ENCODE peak calls at places on chromosomes 2 and 18, in five cellular contexts. One of them, this sample, is unnamed.

GRCh38 chr2:181798022-181798421 is 93.5 kb upstream of the ITPRID2 start:
- DNase-seq in AG04450: no peak
- DNase-seq in sigmoid colon: no peak
- DNase-seq in fibroblast of lung: no peak
- DNase-seq in left ventricle myocardium inferior: no peak
- DNase-seq in this sample: no peak

GRCh38 chr2:138779451-138780440 is at the start of gene NXPH2:
- DNase-seq in AG04450: no peak
- DNase-seq in sigmoid colon: no peak
- DNase-seq in fibroblast of lung: peak
- DNase-seq in left ventricle myocardium inferior: no peak
- DNase-seq in this sample: no peak

GRCh38 chr2:38712871-38713270 is 38.3 kb downstream of the SRSF7 start:
- DNase-seq in AG04450: no peak
- DNase-seq in sigmoid colon: no peak
- DNase-seq in fibroblast of lung: no peak
- DNase-seq in left ventricle myocardium inferior: no peak
- DNase-seq in this sample: no peak

GRCh38 chr18:62717850-62718229 is 2.5 kb downstream of the PHLPP1 start:
- DNase-seq in AG04450: no peak
- DNase-seq in sigmoid colon: no peak
- DNase-seq in fibroblast of lung: peak
- DNase-seq in left ventricle myocardium inferior: no peak
- DNase-seq in this sample: no peak

GRCh38 chr2:100494712-100495111 is 24.4 kb downstream of the NMS start:
- DNase-seq in AG04450: no peak
- DNase-seq in sigmoid colon: no peak
- DNase-seq in fibroblast of lung: no peak
- DNase-seq in left ventricle myocardium inferior: no peak
- DNase-seq in this sample: no peak

GRCh38 chr18:77207540-77207939 is 42.1 kb upstream of the GALR1 start:
- DNase-seq in AG04450: peak
- DNase-seq in sigmoid colon: peak
- DNase-seq in fibroblast of lung: peak
- DNase-seq in left ventricle myocardium inferior: peak
- DNase-seq in this sample: peak

GRCh38 chr2:157747695-157748370 is 119.2 kb upstream of the ACVR1C start:
- DNase-seq in AG04450: peak
- DNase-seq in sigmoid colon: peak
- DNase-seq in fibroblast of lung: peak
- DNase-seq in left ventricle myocardium inferior: peak
- DNase-seq in this sample: peak

GRCh38 chr2:71716697-71717624 is 263.6 kb downstream of the DYSF start:
- DNase-seq in AG04450: peak
- DNase-seq in sigmoid colon: peak
- DNase-seq in fibroblast of lung: peak
- DNase-seq in left ventricle myocardium inferior: peak
- DNase-seq in this sample: peak

GRCh38 chr2:238703436-238703835 is 144.4 kb upstream of the TWIST2 start:
- DNase-seq in AG04450: no peak
- DNase-seq in sigmoid colon: no peak
- DNase-seq in fibroblast of lung: no peak
- DNase-seq in left ventricle myocardium inferior: no peak
- DNase-seq in this sample: no peak

GRCh38 chr2:163657257-163657656 is 78.6 kb downstream of the FIGN start:
- DNase-seq in AG04450: no peak
- DNase-seq in sigmoid colon: no peak
- DNase-seq in fibroblast of lung: no peak
- DNase-seq in left ventricle myocardium inferior: no peak
- DNase-seq in this sample: no peak

GRCh38 chr18:12886498-12887126 is 2.6 kb upstream of the PTPN2 start:
- DNase-seq in AG04450: no peak
- DNase-seq in sigmoid colon: no peak
- DNase-seq in fibroblast of lung: no peak
- DNase-seq in left ventricle myocardium inferior: no peak
- DNase-seq in this sample: no peak

GRCh38 chr2:184444217-184444616 is 154.1 kb upstream of the ZNF804A start:
- DNase-seq in AG04450: no peak
- DNase-seq in sigmoid colon: no peak
- DNase-seq in fibroblast of lung: no peak
- DNase-seq in left ventricle myocardium inferior: no peak
- DNase-seq in this sample: no peak

GRCh38 chr2:241300000-241300399 is 15.5 kb downstream of the HDLBP start:
- DNase-seq in AG04450: no peak
- DNase-seq in sigmoid colon: no peak
- DNase-seq in fibroblast of lung: no peak
- DNase-seq in left ventricle myocardium inferior: no peak
- DNase-seq in this sample: no peak

GRCh38 chr2:138846216-138846821 is 66.1 kb upstream of the NXPH2 start:
- DNase-seq in AG04450: no peak
- DNase-seq in sigmoid colon: no peak
- DNase-seq in fibroblast of lung: peak
- DNase-seq in left ventricle myocardium inferior: no peak
- DNase-seq in this sample: no peak

GRCh38 chr2:70828914-70829824 is 6.4 kb downstream of the CD207 start:
- DNase-seq in AG04450: no peak
- DNase-seq in sigmoid colon: no peak
- DNase-seq in fibroblast of lung: no peak
- DNase-seq in left ventricle myocardium inferior: peak
- DNase-seq in this sample: no peak

GRCh38 chr2:72892506-72893173 is 5.4 kb downstream of the SPR start:
- DNase-seq in AG04450: peak
- DNase-seq in sigmoid colon: peak
- DNase-seq in fibroblast of lung: peak
- DNase-seq in left ventricle myocardium inferior: peak
- DNase-seq in this sample: peak

GRCh38 chr2:207112397-207112796 is 53.4 kb downstream of the KLF7 start:
- DNase-seq in AG04450: no peak
- DNase-seq in sigmoid colon: no peak
- DNase-seq in fibroblast of lung: no peak
- DNase-seq in left ventricle myocardium inferior: no peak
- DNase-seq in this sample: no peak

GRCh38 chr2:234341332-234341985 is 155.4 kb downstream of the ARL4C start:
- DNase-seq in AG04450: no peak
- DNase-seq in sigmoid colon: no peak
- DNase-seq in fibroblast of lung: no peak
- DNase-seq in left ventricle myocardium inferior: no peak
- DNase-seq in this sample: no peak

GRCh38 chr2:95023222-95023597 is 2.3 kb upstream of the MAL start:
- DNase-seq in AG04450: no peak
- DNase-seq in sigmoid colon: no peak
- DNase-seq in fibroblast of lung: no peak
- DNase-seq in left ventricle myocardium inferior: no peak
- DNase-seq in this sample: no peak

GRCh38 chr2:121485039-121485438 is 45.6 kb upstream of the RNU4ATAC start:
- DNase-seq in AG04450: peak
- DNase-seq in sigmoid colon: no peak
- DNase-seq in fibroblast of lung: no peak
- DNase-seq in left ventricle myocardium inferior: no peak
- DNase-seq in this sample: peak

GRCh38 chr2:217573565-217573964 is 429.2 kb downstream of the TNS1 start:
- DNase-seq in AG04450: peak
- DNase-seq in sigmoid colon: no peak
- DNase-seq in fibroblast of lung: peak
- DNase-seq in left ventricle myocardium inferior: no peak
- DNase-seq in this sample: no peak

GRCh38 chr18:9474103-9474982 is 970 bp upstream of the RALBP1 start:
- DNase-seq in AG04450: no peak
- DNase-seq in sigmoid colon: peak
- DNase-seq in fibroblast of lung: no peak
- DNase-seq in left ventricle myocardium inferior: no peak
- DNase-seq in this sample: no peak

GRCh38 chr2:85828725-85829124 is 60.1 kb downstream of the ST3GAL5 start:
- DNase-seq in AG04450: no peak
- DNase-seq in sigmoid colon: no peak
- DNase-seq in fibroblast of lung: peak
- DNase-seq in left ventricle myocardium inferior: no peak
- DNase-seq in this sample: no peak

GRCh38 chr18:67199993-67200617 is 316.4 kb downstream of the DSEL start:
- DNase-seq in AG04450: peak
- DNase-seq in sigmoid colon: no peak
- DNase-seq in fibroblast of lung: peak
- DNase-seq in left ventricle myocardium inferior: no peak
- DNase-seq in this sample: peak

DNA sequence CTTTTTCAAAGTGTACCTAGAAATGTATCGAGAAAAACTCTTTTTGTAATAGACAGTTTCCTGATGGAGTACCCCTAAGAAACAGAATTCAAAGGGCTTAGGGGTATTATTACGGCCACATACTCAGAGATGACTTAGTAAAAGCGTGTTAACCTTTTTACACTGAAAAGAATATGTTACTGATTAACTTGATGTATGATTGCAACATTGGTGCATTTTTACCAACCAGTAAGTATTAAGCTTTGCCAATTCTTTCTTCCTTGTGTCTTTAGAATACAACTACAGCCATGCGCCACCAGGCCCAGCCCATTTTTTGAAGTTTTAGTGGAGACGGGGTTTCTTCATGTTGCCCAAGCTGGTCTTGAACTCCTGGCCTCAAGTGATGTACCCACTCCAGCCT is 1997.0 kb upstream of the LRRTM1 start:
- DNase-seq in AG04450: no peak
- DNase-seq in sigmoid colon: no peak
- DNase-seq in fibroblast of lung: no peak
- DNase-seq in left ventricle myocardium inferior: no peak
- DNase-seq in this sample: no peak
- H3K4me3 ChIP-seq in AG04450: no peak
- H3K4me3 ChIP-seq in sigmoid colon: no peak
- H3K4me3 ChIP-seq in fibroblast of lung: no peak
- H3K4me3 ChIP-seq in left ventricle myocardium inferior: no peak
- H3K4me3 ChIP-seq in this sample: no peak

DNA sequence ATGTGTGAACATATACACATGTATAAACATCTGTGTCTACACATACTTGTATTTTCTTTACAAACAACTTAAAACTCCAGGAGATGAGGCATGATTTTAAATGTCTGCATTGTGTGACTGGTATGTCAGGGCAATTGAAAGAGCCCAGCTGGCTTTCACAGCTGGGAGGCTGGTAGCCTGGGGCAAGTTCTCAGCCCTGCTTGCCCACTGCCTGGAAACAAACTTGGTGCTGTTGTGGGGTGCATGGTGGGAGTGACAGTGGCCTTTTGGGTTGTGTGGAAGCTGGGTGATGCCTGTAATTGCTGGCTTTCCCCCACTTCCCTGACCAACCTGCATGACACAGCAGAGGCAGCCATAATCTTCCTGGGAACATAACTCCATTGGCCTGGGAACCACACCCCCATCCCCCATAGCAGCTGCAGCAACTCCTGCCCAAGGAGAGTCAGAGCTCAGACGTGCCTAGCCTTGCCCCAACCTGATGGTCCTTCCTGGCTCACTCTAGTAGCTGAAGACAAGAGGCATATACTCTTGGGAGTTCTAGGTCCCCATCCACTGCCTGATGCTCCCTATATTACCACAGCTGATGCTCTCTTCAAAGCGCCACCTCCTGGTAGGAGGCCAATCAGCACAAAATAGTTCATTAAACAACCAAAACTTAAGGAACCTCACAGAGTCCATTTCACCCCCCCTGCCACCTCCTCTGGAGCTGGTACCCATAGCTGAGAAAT is 158.4 kb downstream of the CERS6 start:
- DNase-seq in AG04450: no peak
- DNase-seq in sigmoid colon: no peak
- DNase-seq in fibroblast of lung: no peak
- DNase-seq in left ventricle myocardium inferior: no peak
- DNase-seq in this sample: no peak
- TF ChIP-seq CTCF in AG04450: peak
- TF ChIP-seq CTCF in sigmoid colon: no peak
- TF ChIP-seq CTCF in fibroblast of lung: no peak
- TF ChIP-seq CTCF in left ventricle myocardium inferior: no peak
- TF ChIP-seq CTCF in this sample: no peak

GRCh38 chr2:102053096-102053495 is 61.3 kb downstream of the IL1R2 start:
- DNase-seq in AG04450: no peak
- DNase-seq in sigmoid colon: no peak
- DNase-seq in fibroblast of lung: no peak
- DNase-seq in left ventricle myocardium inferior: no peak
- DNase-seq in this sample: no peak

GRCh38 chr2:102056079-102056581 is 64.4 kb downstream of the IL1R2 start:
- DNase-seq in AG04450: no peak
- DNase-seq in sigmoid colon: no peak
- DNase-seq in fibroblast of lung: no peak
- DNase-seq in left ventricle myocardium inferior: no peak
- DNase-seq in this sample: no peak

GRCh38 chr2:102057502-102058292 is 65.9 kb downstream of the IL1R2 start:
- DNase-seq in AG04450: no peak
- DNase-seq in sigmoid colon: no peak
- DNase-seq in fibroblast of lung: peak
- DNase-seq in left ventricle myocardium inferior: no peak
- DNase-seq in this sample: peak

GRCh38 chr2:102058293-102058833 is 66.6 kb downstream of the IL1R2 start:
- DNase-seq in AG04450: no peak
- DNase-seq in sigmoid colon: no peak
- DNase-seq in fibroblast of lung: no peak
- DNase-seq in left ventricle myocardium inferior: no peak
- DNase-seq in this sample: no peak

DNA sequence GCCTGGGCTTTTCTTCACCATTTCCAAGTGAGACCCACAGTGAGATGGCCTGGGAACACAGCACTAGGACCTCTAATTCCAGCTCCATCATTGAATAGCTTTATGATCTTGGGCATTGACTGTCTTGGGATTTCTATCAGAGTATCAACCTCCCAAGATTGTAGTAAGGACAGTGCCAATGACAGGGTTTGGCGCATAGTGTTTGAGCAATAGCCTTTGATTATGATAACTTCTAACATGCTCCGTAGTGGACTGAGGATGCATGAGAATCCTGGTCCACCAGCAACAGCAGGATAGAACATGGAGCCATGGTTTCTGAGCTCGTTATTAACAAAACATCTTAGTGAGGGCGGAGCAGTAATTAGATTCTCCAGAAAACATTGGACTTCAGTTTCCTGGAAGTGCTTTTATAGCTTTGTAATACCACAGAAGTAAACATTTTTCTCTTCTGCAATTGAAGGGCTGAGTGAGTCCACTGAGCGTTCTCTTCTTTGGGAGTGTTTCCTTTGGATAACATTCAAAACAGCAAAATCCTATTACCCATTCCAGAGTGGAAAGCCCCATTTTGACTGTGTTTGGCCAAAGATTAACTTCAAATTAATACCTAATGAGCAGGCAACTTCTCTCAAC is 63.7 kb downstream of the IL1R2 start:
- DNase-seq in AG04450: no peak
- DNase-seq in sigmoid colon: no peak
- DNase-seq in fibroblast of lung: peak
- DNase-seq in left ventricle myocardium inferior: no peak
- DNase-seq in this sample: no peak
- H3K4me3 ChIP-seq in AG04450: no peak
- H3K4me3 ChIP-seq in sigmoid colon: no peak
- H3K4me3 ChIP-seq in fibroblast of lung: no peak
- H3K4me3 ChIP-seq in left ventricle myocardium inferior: no peak
- H3K4me3 ChIP-seq in this sample: no peak

GRCh38 chr2:112220831-112221230 is 34.0 kb downstream of the ZC3H8 start:
- DNase-seq in AG04450: no peak
- DNase-seq in sigmoid colon: no peak
- DNase-seq in fibroblast of lung: no peak
- DNase-seq in left ventricle myocardium inferior: no peak
- DNase-seq in this sample: no peak

GRCh38 chr2:112220186-112220585 is 34.7 kb downstream of the ZC3H8 start:
- DNase-seq in AG04450: no peak
- DNase-seq in sigmoid colon: no peak
- DNase-seq in fibroblast of lung: no peak
- DNase-seq in left ventricle myocardium inferior: no peak
- DNase-seq in this sample: no peak

GRCh38 chr2:112217854-112218253 is 37.0 kb downstream of the ZC3H8 start:
- DNase-seq in AG04450: no peak
- DNase-seq in sigmoid colon: no peak
- DNase-seq in fibroblast of lung: no peak
- DNase-seq in left ventricle myocardium inferior: no peak
- DNase-seq in this sample: no peak

GRCh38 chr2:112216158-112216557 is 38.7 kb downstream of the ZC3H8 start:
- DNase-seq in AG04450: no peak
- DNase-seq in sigmoid colon: no peak
- DNase-seq in fibroblast of lung: peak
- DNase-seq in left ventricle myocardium inferior: no peak
- DNase-seq in this sample: peak
- TF ChIP-seq CTCF in AG04450: peak
- TF ChIP-seq CTCF in sigmoid colon: no peak
- TF ChIP-seq CTCF in fibroblast of lung: no peak
- TF ChIP-seq CTCF in left ventricle myocardium inferior: no peak
- TF ChIP-seq CTCF in this sample: peak